ENCODE peak calls at places on chromosomes 3 and 15, in four cellular contexts. T is SK-N-SH, D is GM12878, A is HepG2. N is an unnamed sample.

GRCh38 chr3:5138214-5138981 is 16.3 kb downstream of the ARL8B start:
- DNase-seq in A (peak; percentile 82), T (no peak), D (no peak), N (no peak)

GRCh38 chr15:39925112-39925830 is 5.2 kb upstream of the GPR176 start:
- DNase-seq in T (no peak), D (no peak), A (no peak), N (no peak)

GRCh38 chr3:39107874-39108308 is 411 bp downstream of the TTC21A start:
- DNase-seq in T (no peak), D (no peak), A (no peak), N (no peak)

GRCh38 chr15:66237513-66238235 is 15.9 kb downstream of the MEGF11 start:
- DNase-seq in D (no peak), A (no peak), T (no peak), N (no peak)

GRCh38 chr15:58988011-58988785 is 735 bp downstream of the RNF111 start:
- DNase-seq in T (peak; percentile 87), A (peak; percentile 62), D (no peak), N (peak; percentile 77)

GRCh38 chr15:92079047-92079446 is 225.5 kb downstream of the SLCO3A1 start:
- DNase-seq in T (peak; percentile 37), D (no peak), A (peak; percentile 15), N (no peak)

GRCh38 chr15:39403674-39404117 is 177.2 kb upstream of the THBS1 start:
- DNase-seq in A (peak; percentile 44), T (peak; percentile 66), D (no peak), N (no peak)

GRCh38 chr3:53850895-53851294 is 4.5 kb downstream of the IL17RB start:
- DNase-seq in T (no peak), D (no peak), A (no peak), N (no peak)

GRCh38 chr3:105982207-105982606 is 113.4 kb upstream of the CBLB start:
- DNase-seq in D (no peak), A (no peak), T (no peak), N (no peak)

GRCh38 chr3:98462901-98463300 is at the start of gene OR5K1:
- DNase-seq in T (no peak), D (no peak), A (no peak), N (no peak)

GRCh38 chr3:46902188-46902631 is 24.7 kb downstream of the PTH1R start:
- DNase-seq in T (no peak), A (no peak), D (no peak), N (no peak)

GRCh38 chr3:56547486-56547885 is 9.5 kb upstream of the CCDC66 start:
- DNase-seq in A (no peak), D (no peak), T (peak; percentile 29), N (peak; percentile 16)

GRCh38 chr3:16338999-16339398 is 74.0 kb downstream of the OXNAD1 start:
- DNase-seq in T (no peak), A (peak; percentile 16), D (no peak), N (peak; percentile 34)

GRCh38 chr3:10340046-10340445 is 19.1 kb upstream of the SEC13 start:
- DNase-seq in A (no peak), T (peak; percentile 26), D (no peak), N (no peak)

GRCh38 chr15:38671675-38672141 is 107.1 kb upstream of the RASGRP1 start:
- DNase-seq in A (no peak), D (peak; percentile 91), T (peak; percentile 9), N (no peak)

GRCh38 chr3:52522651-52523251 is 10.9 kb downstream of the NT5DC2 start:
- DNase-seq in T (no peak), A (no peak), D (no peak), N (no peak)

GRCh38 chr3:49656541-49657112 is 17.5 kb upstream of the APEH start:
- DNase-seq in T (no peak), D (no peak), A (no peak), N (no peak)

GRCh38 chr3:40211579-40211978 is 97.9 kb upstream of the EIF1B start:
- DNase-seq in D (no peak), T (no peak), A (no peak), N (no peak)

GRCh38 chr3:23213813-23214212 is 10.7 kb downstream of the UBE2E2 start:
- DNase-seq in A (no peak), T (no peak), D (no peak), N (no peak)

GRCh38 chr3:23209103-23209502 is 6.0 kb downstream of the UBE2E2 start:
- DNase-seq in T (no peak), D (no peak), A (no peak), N (no peak)

GRCh38 chr3:23206371-23206770 is 3.2 kb downstream of the UBE2E2 start:
- DNase-seq in T (no peak), D (no peak), A (no peak), N (no peak)

DNA sequence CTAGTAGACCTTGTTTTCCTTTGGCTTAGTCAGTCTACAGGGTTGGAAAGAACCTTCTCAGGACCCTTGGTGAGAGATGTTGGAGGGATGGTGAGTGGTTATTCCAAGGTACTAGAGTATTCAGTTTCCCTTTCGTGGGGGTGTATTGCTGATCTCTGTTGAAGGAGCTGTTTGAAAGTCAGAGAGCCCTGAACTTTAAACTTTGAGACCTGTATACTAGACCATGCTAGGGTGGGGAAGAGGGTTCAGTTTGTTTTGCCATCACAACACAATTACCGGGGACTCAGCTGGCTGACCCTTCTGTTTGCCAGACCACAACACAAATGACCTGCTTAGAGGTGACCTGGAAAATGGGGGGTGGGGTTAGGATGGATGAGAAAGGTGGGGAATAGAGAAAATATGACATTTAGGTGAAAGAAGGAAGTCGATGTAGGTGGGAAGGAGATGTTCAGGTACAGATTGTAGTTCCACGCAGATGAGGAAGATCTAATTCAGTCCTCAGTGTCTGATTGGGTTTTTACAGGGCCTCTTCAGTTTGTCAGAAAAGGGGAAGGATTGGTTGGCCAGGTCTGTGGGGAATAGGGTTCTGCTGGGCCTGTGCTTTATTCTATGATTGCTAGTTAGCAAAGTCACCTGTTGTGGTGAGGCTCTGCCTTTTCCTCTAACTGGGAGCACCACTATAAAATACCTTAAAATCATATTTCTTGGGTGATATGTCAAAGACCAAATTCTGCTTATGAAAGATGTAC is 6.8 kb downstream of the UBE2E2 start:
- DNase-seq in T (no peak), A (no peak), D (no peak), N (no peak)
- TF ChIP-seq PBX3 in T (no peak), A (no peak), D (no peak), N (no peak)

DNA sequence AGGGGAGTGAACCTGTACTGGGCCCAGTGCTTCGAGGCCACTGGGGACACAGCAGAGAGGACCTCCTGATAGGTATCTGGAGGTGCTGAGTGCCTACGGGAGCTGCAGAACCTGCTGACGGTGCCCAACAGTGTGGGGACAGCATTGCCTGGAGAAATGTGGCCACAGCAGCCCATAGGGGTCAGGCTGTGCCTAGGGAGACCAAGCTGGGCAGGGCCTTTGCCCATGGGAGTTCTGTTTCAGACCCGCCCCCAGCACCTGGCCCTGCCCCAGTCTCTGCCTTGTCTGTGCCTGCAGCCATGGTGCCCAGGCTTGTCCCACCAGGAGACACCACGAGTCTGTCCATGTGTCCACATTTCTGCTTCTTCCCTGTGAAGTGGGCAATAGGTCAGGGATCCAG is 15.3 kb upstream of the RPL32 start:
- DNase-seq in A (no peak), T (no peak), D (no peak), N (no peak)
- TF ChIP-seq PBX3 in A (no peak), T (no peak), D (no peak), N (no peak)

DNA sequence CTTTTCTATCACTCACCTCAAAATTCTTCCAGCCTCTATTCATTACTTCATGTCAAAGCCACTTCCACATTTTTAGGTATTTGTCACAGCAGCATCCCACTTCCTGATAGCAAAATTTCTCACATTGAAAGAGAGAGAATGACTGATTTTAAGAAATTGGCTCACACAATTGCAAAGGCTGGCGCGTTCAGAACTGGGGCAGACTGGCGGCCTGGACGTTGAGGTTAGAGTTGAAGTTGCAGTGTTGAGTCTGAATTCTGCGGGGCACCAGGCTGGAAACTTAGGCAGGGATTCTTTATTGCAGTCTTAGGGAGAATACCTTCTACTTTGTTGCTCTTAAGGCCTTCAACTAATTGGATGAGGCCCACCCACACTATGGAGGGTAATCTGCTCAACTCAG is 118.0 kb downstream of the LRRC28 start:
- DNase-seq in D (no peak), T (no peak), A (no peak), N (no peak)
- TF ChIP-seq PBX3 in D (no peak), T (no peak), A (no peak), N (no peak)

GRCh38 chr3:9201278-9201677 is 48.2 kb downstream of the SRGAP3 start:
- DNase-seq in D (no peak), T (peak; percentile 78), A (no peak), N (no peak)
- TF ChIP-seq PBX3 in D (no peak), T (no peak), A (no peak), N (no peak)

DNA sequence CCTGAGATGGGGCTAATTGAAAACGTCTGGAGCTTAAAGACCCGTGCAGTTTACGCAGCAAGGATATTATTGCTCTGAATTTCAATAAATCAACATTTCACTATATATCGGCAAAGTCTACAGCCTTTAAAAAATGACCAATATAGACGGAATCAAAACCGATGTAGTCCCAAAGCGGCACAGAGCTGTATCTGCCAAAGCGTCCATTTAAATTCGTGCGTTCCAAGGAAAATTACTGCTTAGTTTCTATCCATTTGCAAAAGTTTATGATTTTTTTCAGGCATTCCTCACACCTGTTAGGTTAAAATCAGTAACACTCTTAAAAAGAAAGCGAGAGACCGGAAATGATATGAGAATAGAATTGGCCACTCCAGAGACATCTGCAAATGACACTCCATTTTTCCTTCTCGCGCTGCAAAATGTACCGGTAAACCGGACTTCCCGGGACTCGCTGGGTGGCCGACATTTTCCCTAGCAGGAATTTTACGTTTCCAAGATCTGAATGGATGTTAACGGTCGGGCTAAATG is 771 bp upstream of the EIF4A2 start:
- DNase-seq in D (no peak), A (peak; percentile 30), T (peak; percentile 8), N (no peak)
- TF ChIP-seq PBX3 in D (no peak), A (no peak), T (no peak), N (no peak)

GRCh38 chr15:70435369-70435768 is 328.0 kb downstream of the UACA start:
- DNase-seq in D (no peak), A (no peak), T (no peak), N (no peak)
- TF ChIP-seq PBX3 in D (no peak), A (no peak), T (no peak), N (no peak)

GRCh38 chr15:57649138-57649537 is 57.4 kb upstream of the POLR2M start:
- DNase-seq in D (no peak), A (no peak), T (no peak), N (no peak)
- TF ChIP-seq PBX3 in D (no peak), A (no peak), T (no peak), N (no peak)

GRCh38 chr3:184645304-184645703 is 66.6 kb downstream of the MAGEF1 start:
- DNase-seq in D (no peak), T (peak; percentile 30), A (peak; percentile 10), N (no peak)
- TF ChIP-seq PBX3 in D (no peak), T (no peak), A (no peak), N (no peak)

GRCh38 chr3:184726497-184726896 is 14.6 kb upstream of the MAGEF1 start:
- DNase-seq in A (no peak), T (no peak), D (no peak), N (no peak)
- TF ChIP-seq PBX3 in A (no peak), T (no peak), D (no peak), N (no peak)

N was measured in A549.